ENCODE peak calls at places on chromosomes 12 and 14, in seven cellular contexts. J, D, X, L, S, O and M are unnamed samples.

GRCh38 chr12:124446364-124446763 is 121.0 kb downstream of the NCOR2 start:
- DNase-seq in S (no peak), D (no peak), J (no peak), O (no peak), X (no peak), L (no peak), M (no peak)

GRCh38 chr14:71365305-71365865 is 458.1 kb downstream of the PCNX1 start:
- DNase-seq in L (no peak), J (no peak), D (peak), S (no peak), X (peak), O (no peak), M (no peak)

GRCh38 chr12:119082496-119082895 is 96.2 kb upstream of the HSPB8 start:
- DNase-seq in D (no peak), O (no peak), L (no peak), X (no peak), S (no peak), J (no peak), M (no peak)

GRCh38 chr12:38892090-38892786 is 13.2 kb downstream of the CPNE8 start:
- DNase-seq in J (no peak), L (peak), S (peak), X (peak), D (no peak), O (no peak), M (no peak)

GRCh38 chr14:92906823-92907222 is 16.1 kb upstream of the CHGA start:
- DNase-seq in J (no peak), O (no peak), S (no peak), X (no peak), D (no peak), L (peak), M (no peak)

GRCh38 chr12:3035815-3036702 is 41.1 kb upstream of the TSPAN9 start:
- DNase-seq in L (no peak), J (no peak), S (no peak), O (no peak), D (peak), X (no peak), M (no peak)

GRCh38 chr12:124913474-124914391 is 717 bp downstream of the UBC start:
- DNase-seq in L (peak), X (peak), J (no peak), O (peak), S (no peak), D (peak), M (peak)

GRCh38 chr12:107126688-107127481 is 33.5 kb upstream of the CRY1 start:
- DNase-seq in L (no peak), J (no peak), S (no peak), O (no peak), D (peak), X (peak), M (no peak)

GRCh38 chr14:53325176-53325806 is 172.2 kb upstream of the DDHD1 start:
- DNase-seq in L (peak), O (no peak), X (no peak), J (no peak), S (no peak), D (peak), M (no peak)

GRCh38 chr14:27002179-27002578 is 404.3 kb upstream of the NOVA1 start:
- DNase-seq in O (no peak), L (no peak), D (no peak), S (no peak), X (no peak), J (no peak), M (no peak)

GRCh38 chr14:59768855-59769254 is 101.7 kb downstream of the RTN1 start:
- DNase-seq in S (no peak), X (peak), O (no peak), J (no peak), D (peak), L (no peak), M (no peak)
- H2AK5ac ChIP-seq in S (no peak), X (no peak), O (no peak), J (no peak), D (no peak), L (no peak), M (no peak)

GRCh38 chr12:103523771-103524170 is 28.0 kb upstream of the C12orf42 start:
- DNase-seq in D (no peak), S (no peak), X (no peak), O (no peak), J (no peak), L (no peak), M (no peak)
- H4K8ac ChIP-seq in D (no peak), S (no peak), X (no peak), O (no peak), J (no peak), L (no peak), M (no peak)

GRCh38 chr12:130479401-130480125 is 141.9 kb downstream of the PIWIL1 start:
- DNase-seq in O (no peak), X (no peak), D (no peak), S (no peak), J (no peak), L (no peak), M (no peak)
- H3K23ac ChIP-seq in O (no peak), X (no peak), D (no peak), S (no peak), J (no peak), L (no peak), M (no peak)

DNA sequence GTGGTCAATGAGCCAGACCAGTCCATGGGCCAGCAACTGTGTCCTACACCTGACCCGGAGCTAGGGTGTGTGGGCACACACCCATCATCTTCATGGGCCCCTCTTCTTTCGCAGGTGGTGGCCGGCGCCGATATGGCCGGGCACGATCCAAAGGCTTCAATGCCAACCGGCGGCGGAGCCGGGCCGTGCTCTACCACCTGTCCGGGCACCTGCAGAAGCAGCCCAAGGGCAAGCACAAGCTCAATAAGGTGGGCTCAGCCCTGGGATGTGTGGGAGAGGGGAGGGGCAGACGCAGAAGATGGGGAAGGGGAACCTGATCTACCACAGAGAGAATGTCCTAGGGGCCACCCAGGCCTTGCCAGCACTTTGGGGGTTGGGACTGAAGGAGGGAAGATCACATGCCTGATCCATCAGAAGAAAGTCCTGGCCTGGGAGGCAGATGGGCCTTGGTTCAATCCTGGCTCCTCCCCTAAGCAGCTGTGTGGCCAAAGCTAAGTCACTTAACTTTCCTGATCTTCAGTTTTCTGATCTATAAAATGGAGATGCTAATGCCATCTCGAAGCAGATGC is 3.8 kb downstream of the KCNH3 start:
- DNase-seq in J (no peak), X (no peak), D (no peak), S (no peak), O (no peak), L (no peak), M (no peak)
- H2AK5ac ChIP-seq in J (peak), X (no peak), D (no peak), S (no peak), O (no peak), L (no peak), M (no peak)

GRCh38 chr12:114335607-114336006 is 70.3 kb downstream of the TBX5 start:
- DNase-seq in O (peak), D (no peak), S (no peak), L (peak), J (no peak), X (no peak), M (peak)
- H4K8ac ChIP-seq in O (peak), D (no peak), S (no peak), L (no peak), J (no peak), X (no peak), M (no peak)

GRCh38 chr12:69389836-69390235 is 30.3 kb downstream of the YEATS4 start:
- DNase-seq in J (no peak), X (peak), S (peak), D (peak), O (no peak), L (no peak), M (no peak)
- H3K23ac ChIP-seq in J (no peak), X (no peak), S (no peak), D (no peak), O (no peak), L (no peak), M (no peak)

DNA sequence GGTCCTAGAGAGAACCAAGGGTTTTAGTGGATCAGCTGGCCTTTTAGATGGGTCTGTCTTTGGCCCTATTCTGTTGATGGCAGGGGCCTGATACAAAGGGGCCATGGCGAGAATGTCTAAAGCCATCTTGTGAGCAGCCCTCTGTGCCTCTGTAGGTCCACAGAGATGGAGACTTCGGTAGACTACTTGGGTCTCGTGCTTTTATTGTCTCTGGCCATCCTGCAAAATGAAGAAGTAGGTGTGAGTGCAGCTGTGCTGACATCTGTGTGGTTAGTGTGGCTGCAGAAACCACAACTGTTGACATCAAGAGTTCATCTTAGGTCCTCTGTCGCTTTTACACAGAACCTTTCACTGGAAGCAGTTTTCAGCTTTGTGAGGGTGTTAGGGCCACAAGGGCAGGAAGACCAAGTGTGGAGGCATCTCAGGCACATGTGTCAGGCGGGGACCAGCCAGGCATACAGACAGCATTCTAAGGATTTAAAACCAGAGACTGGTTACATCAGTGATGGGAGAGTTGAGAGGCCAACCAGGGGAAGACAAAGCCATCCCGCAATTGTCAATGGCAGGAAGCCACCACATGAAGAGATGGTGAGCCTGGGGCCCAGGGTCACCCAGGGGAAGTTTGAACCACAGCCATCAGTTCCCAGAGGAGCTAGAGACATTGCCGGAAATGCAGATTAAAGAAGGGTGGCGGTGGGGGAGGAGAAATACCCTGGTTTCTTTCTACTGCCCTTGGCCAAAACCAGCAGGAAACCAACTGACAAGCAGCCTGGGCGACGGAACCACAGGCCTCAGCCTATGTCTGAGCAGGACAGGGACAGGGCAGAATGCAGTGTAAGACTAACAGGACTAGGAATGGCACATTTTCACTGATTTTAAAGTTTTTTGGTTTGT is 13.0 kb upstream of the TPCN1 start:
- DNase-seq in X (peak), J (no peak), O (no peak), D (peak), L (peak), S (peak), M (no peak)
- H2AK5ac ChIP-seq in X (no peak), J (no peak), O (peak), D (peak), L (no peak), S (no peak), M (no peak)

GRCh38 chr12:84877340-84877739 is 35.3 kb downstream of the SLC6A15 start:
- DNase-seq in X (no peak), S (peak), D (no peak), J (no peak), O (no peak), L (no peak), M (no peak)

GRCh38 chr12:84874125-84874824 is 38.3 kb downstream of the SLC6A15 start:
- DNase-seq in O (no peak), X (peak), L (peak), J (peak), D (peak), S (peak), M (no peak)

GRCh38 chr12:84874825-84875139 is 37.8 kb downstream of the SLC6A15 start:
- DNase-seq in D (no peak), X (no peak), J (no peak), O (no peak), L (no peak), S (no peak), M (no peak)

GRCh38 chr12:84875241-84875640 is 37.4 kb downstream of the SLC6A15 start:
- DNase-seq in J (peak), L (no peak), D (no peak), O (no peak), X (no peak), S (peak), M (no peak)
- H4K8ac ChIP-seq in J (no peak), L (no peak), D (no peak), O (no peak), X (no peak), S (no peak), M (no peak)

GRCh38 chr14:49870908-49871307 is 18.3 kb upstream of the NEMF start:
- DNase-seq in O (no peak), J (no peak), X (no peak), S (no peak), L (no peak), D (no peak), M (no peak)
- H3K23ac ChIP-seq in O (no peak), J (no peak), X (no peak), S (no peak), L (no peak), D (no peak), M (no peak)

DNA sequence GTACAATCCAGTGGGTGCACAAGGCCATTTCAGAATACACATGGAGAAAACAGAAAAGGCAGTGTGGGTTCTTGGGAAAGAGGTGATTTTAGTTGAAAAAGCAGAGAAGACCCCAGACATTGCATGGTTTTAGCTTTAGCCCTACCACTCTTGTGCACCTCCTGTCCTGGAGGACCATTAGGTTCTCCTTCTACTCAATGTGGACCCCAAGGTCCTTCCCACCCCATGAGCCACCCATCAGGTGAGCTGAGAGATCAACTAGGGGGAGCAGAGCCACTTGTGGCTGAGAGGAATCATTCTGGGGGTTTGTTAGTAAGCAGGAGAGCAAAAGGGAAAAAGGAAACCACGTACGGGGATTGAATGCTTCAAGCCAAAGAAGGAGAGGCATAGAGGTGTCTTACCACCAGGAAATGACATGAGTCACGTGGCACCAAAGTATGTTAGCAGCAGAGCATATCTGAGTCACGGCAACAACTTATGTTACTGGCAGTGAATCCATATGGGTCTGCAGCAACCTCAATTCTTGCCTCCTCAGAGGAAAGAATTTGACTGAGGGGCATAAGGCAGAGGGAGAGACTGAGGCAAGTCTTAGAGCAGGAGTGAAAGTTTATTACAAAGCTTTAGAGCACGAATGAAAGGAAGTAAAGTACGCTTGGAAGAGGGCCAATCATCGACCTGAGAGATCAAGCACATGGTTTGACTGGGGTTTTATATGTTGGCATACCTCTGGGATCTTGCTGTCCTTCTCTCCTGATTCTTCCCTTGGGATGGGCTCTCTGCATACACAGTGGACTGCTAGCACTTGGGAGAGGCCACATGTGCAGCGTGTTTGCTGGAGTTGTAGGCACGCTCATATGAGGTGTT is 73.9 kb downstream of the HSD17B6 start:
- DNase-seq in D (peak), S (peak), J (no peak), L (no peak), X (peak), O (no peak), M (no peak)
- H2AK5ac ChIP-seq in D (no peak), S (peak), J (no peak), L (no peak), X (no peak), O (no peak), M (no peak)